ENCODE peak calls at places on chromosome 14, in six cellular contexts. H is NCI-H1694; A is CD8-positive, alpha-beta T cell; V is activated CD4-positive, alpha-beta T cell treated with anti-CD3 and anti-CD28 coated beads, Interleukin-2, amount 50 U/mL, for 1 hour; S is RPMI8226; G is AG09309. X is an unnamed sample.

GRCh38 chr14:96056509-96057422 is 17.6 kb downstream of the C14orf132 start:
- DNase-seq in S (no peak), H (no peak), V (no peak), A (no peak), G (no peak), X (peak; percentile 9)

GRCh38 chr14:69055973-69056372 is 76.9 kb upstream of the ACTN1 start:
- DNase-seq in G (no peak), H (no peak), S (no peak), V (no peak), A (no peak), X (no peak)

GRCh38 chr14:44316647-44317432 is 190.2 kb downstream of the FSCB start:
- DNase-seq in H (no peak), V (no peak), G (peak; percentile 78), A (no peak), S (no peak), X (no peak)

GRCh38 chr14:69342928-69343525 is 55.1 kb downstream of the ERH start:
- DNase-seq in S (no peak), A (no peak), V (no peak), H (no peak), G (no peak), X (no peak)

GRCh38 chr14:78254911-78255431 is 84.8 kb downstream of the NRXN3 start:
- DNase-seq in A (no peak), V (no peak), G (no peak), H (no peak), S (peak; percentile 84), X (no peak)

GRCh38 chr14:71321556-71322315 is 414.5 kb downstream of the PCNX1 start:
- DNase-seq in V (no peak), H (peak; percentile 35), S (peak; percentile 36), G (no peak), A (no peak), X (peak; percentile 24)

GRCh38 chr14:73198253-73198652 is 39.1 kb upstream of the PAPLN start:
- DNase-seq in S (no peak), A (no peak), V (no peak), H (no peak), G (no peak), X (no peak)

GRCh38 chr14:36767603-36768281 is 106.1 kb downstream of the PAX9 start:
- DNase-seq in G (no peak), S (no peak), H (no peak), A (no peak), V (no peak), X (no peak)

GRCh38 chr14:104390221-104390931 is 189.2 kb upstream of the C14orf180 start:
- DNase-seq in H (no peak), S (no peak), G (no peak), V (no peak), A (peak; percentile 9), X (no peak)

GRCh38 chr14:72615511-72616121 is 278.3 kb downstream of the DPF3 start:
- DNase-seq in A (peak; percentile 4), H (no peak), S (no peak), V (no peak), G (no peak), X (no peak)

GRCh38 chr14:93976477-93977057 is at the start of gene ASB2:
- DNase-seq in A (no peak), V (no peak), H (no peak), S (no peak), G (no peak), X (peak; percentile 46)

GRCh38 chr14:104399432-104400155 is 180.0 kb upstream of the C14orf180 start:
- DNase-seq in V (no peak), H (no peak), S (no peak), G (no peak), A (no peak), X (peak; percentile 17)

GRCh38 chr14:23104591-23105347 is at the start of gene CIROP:
- DNase-seq in V (no peak), A (no peak), S (no peak), H (no peak), G (no peak), X (no peak)

GRCh38 chr14:89447182-89447970 is 30.3 kb upstream of the FOXN3 start:
- DNase-seq in S (no peak), A (no peak), V (no peak), G (no peak), H (no peak), X (peak; percentile 54)

GRCh38 chr14:37246427-37246829 is 48.7 kb downstream of the MIPOL1 start:
- DNase-seq in S (peak; percentile 32), G (peak; percentile 23), H (peak; percentile 63), A (no peak), V (no peak), X (peak; percentile 50)

GRCh38 chr14:71243697-71244096 is 336.4 kb downstream of the PCNX1 start:
- DNase-seq in G (peak; percentile 91), A (no peak), S (no peak), V (no peak), H (no peak), X (no peak)

GRCh38 chr14:103808403-103809001 is 38.9 kb downstream of the PPP1R13B start:
- DNase-seq in A (peak; percentile 73), V (peak; percentile 63), G (no peak), S (peak; percentile 70), H (peak; percentile 96), X (peak; percentile 74)

GRCh38 chr14:96055753-96056508 is 16.8 kb downstream of the C14orf132 start:
- DNase-seq in S (no peak), G (no peak), V (no peak), H (no peak), A (no peak), X (no peak)

GRCh38 chr14:45120109-45120508 is 14.2 kb downstream of the FKBP3 start:
- DNase-seq in H (no peak), A (no peak), V (no peak), S (no peak), G (no peak), X (no peak)

GRCh38 chr14:103882503-103883262 is 35.3 kb upstream of the PPP1R13B start:
- DNase-seq in H (no peak), V (no peak), S (no peak), G (no peak), A (no peak), X (no peak)

GRCh38 chr14:77204457-77204796 is 22.8 kb downstream of the TMEM63C start:
- DNase-seq in S (no peak), A (no peak), H (peak; percentile 86), V (no peak), G (no peak), X (no peak)

GRCh38 chr14:93064411-93065271 is 51.1 kb downstream of the ITPK1 start:
- DNase-seq in H (no peak), V (no peak), S (no peak), A (no peak), G (no peak), X (no peak)

GRCh38 chr14:52706286-52706685 is 714 bp upstream of the PSMC6 start:
- DNase-seq in G (no peak), S (no peak), H (no peak), A (peak; percentile 52), V (peak; percentile 15), X (peak; percentile 22)

GRCh38 chr14:68651075-68651474 is 141.8 kb downstream of the ZFP36L1 start:
- DNase-seq in S (no peak), G (no peak), H (no peak), V (no peak), A (no peak), X (no peak)

GRCh38 chr14:34699873-34700621 is 14.3 kb downstream of the CFL2 start:
- DNase-seq in A (no peak), G (peak; percentile 78), S (no peak), V (no peak), H (peak; percentile 97), X (no peak)

GRCh38 chr14:102187044-102187443 is 47.3 kb downstream of the WDR20 start:
- DNase-seq in V (no peak), A (no peak), H (no peak), S (no peak), G (peak; percentile 51), X (no peak)

GRCh38 chr14:23485311-23485710 is 15.8 kb downstream of the NGDN start:
- DNase-seq in S (no peak), V (no peak), G (no peak), H (no peak), A (no peak), X (no peak)

GRCh38 chr14:32933943-32934890 is 4.5 kb upstream of the NPAS3 start:
- DNase-seq in S (no peak), V (no peak), G (no peak), A (no peak), H (peak; percentile 45), X (no peak)

GRCh38 chr14:88098128-88098527 is 93.2 kb downstream of the GPR65 start:
- DNase-seq in A (no peak), G (no peak), V (no peak), H (no peak), S (no peak), X (no peak)

GRCh38 chr14:87148655-87149054 is 844.3 kb downstream of the GALC start:
- DNase-seq in H (no peak), A (no peak), G (no peak), S (no peak), V (no peak), X (no peak)

GRCh38 chr14:81301813-81302212 is 81.1 kb upstream of the GTF2A1 start:
- DNase-seq in V (no peak), A (no peak), G (no peak), S (no peak), H (no peak), X (no peak)

GRCh38 chr14:31420013-31420318 is 384 bp downstream of the HEATR5A start:
- DNase-seq in V (no peak), A (peak; percentile 20), S (peak; percentile 55), G (no peak), H (no peak), X (peak; percentile 21)

GRCh38 chr14:54772451-54772881 is 130.2 kb downstream of the GCH1 start:
- DNase-seq in H (no peak), V (no peak), G (no peak), S (no peak), A (no peak), X (no peak)

GRCh38 chr14:43539210-43539609 is 967.9 kb downstream of the FSCB start:
- DNase-seq in H (no peak), G (no peak), V (no peak), S (peak; percentile 43), A (no peak), X (no peak)

GRCh38 chr14:22448035-22448904 is 140.8 kb downstream of the DAD1 start:
- DNase-seq in S (peak; percentile 2), G (no peak), V (no peak), H (no peak), A (no peak), X (peak; percentile 75)